ENCODE peak calls at places on chromosomes 6 and 20, in six cellular contexts. E is RPMI7951, G is DMS153, D is SJSA1, B is posterior vena cava, Y is DMS 273 treated with DMSO at 0.1 percent for 48 hours. A is an unnamed sample.

GRCh38 chr6:155528982-155529453 is 73.4 kb upstream of the NOX3 start:
- DNase-seq in B (no peak), G (no peak), D (peak), Y (no peak), E (peak), A (no peak)

GRCh38 chr20:63337786-63338420 is 23.2 kb downstream of the CHRNA4 start:
- DNase-seq in G (no peak), B (no peak), D (no peak), Y (no peak), E (no peak), A (no peak)

GRCh38 chr6:89268776-89269175 is 46.3 kb downstream of the GABRR2 start:
- DNase-seq in D (no peak), B (no peak), Y (no peak), E (peak), G (no peak), A (no peak)

GRCh38 chr6:5113096-5113495 is 28.0 kb downstream of the PPP1R3G start:
- DNase-seq in B (no peak), E (no peak), D (no peak), G (no peak), Y (no peak), A (peak)

GRCh38 chr20:17654649-17655285 is 27.3 kb downstream of the RRBP1 start:
- DNase-seq in E (peak), D (peak), G (no peak), B (no peak), Y (no peak), A (peak)

GRCh38 chr20:36400901-36401300 is 94.8 kb downstream of the DLGAP4 start:
- DNase-seq in Y (peak), G (no peak), E (no peak), B (no peak), D (no peak), A (no peak)

GRCh38 chr6:89888871-89889270 is 5.4 kb upstream of the GJA10 start:
- DNase-seq in Y (no peak), D (no peak), G (no peak), B (no peak), E (no peak), A (no peak)

GRCh38 chr6:35236223-35236622 is 22.5 kb downstream of the SCUBE3 start:
- DNase-seq in E (no peak), Y (no peak), B (no peak), G (no peak), D (no peak), A (no peak)

GRCh38 chr6:75460636-75461035 is 33.0 kb downstream of the FILIP1 start:
- DNase-seq in Y (no peak), B (no peak), G (no peak), E (no peak), D (no peak), A (no peak)

GRCh38 chr6:43076928-43077809 is 1.1 kb downstream of the PTK7 start:
- DNase-seq in B (no peak), D (peak), Y (no peak), G (no peak), E (peak), A (no peak)

GRCh38 chr20:57440678-57441509 is 49.7 kb downstream of the RBM38 start:
- DNase-seq in E (no peak), D (no peak), G (no peak), B (peak), Y (peak), A (no peak)

GRCh38 chr6:120451508-120451907 is 882.8 kb downstream of the TBC1D32 start:
- DNase-seq in B (no peak), D (no peak), G (no peak), Y (no peak), E (no peak), A (no peak)

GRCh38 chr6:5398530-5398929 is 137.2 kb downstream of the FARS2 start:
- DNase-seq in G (no peak), E (peak), B (no peak), D (peak), Y (no peak), A (no peak)

GRCh38 chr6:158071121-158072082 is 89.7 kb downstream of the SYNJ2 start:
- DNase-seq in D (no peak), Y (no peak), G (no peak), E (no peak), B (peak), A (no peak)

GRCh38 chr20:3652646-3653596 is 10.3 kb downstream of the GFRA4 start:
- DNase-seq in Y (no peak), D (no peak), G (no peak), B (peak), E (no peak), A (peak)

GRCh38 chr20:62133864-62134263 is 9.3 kb downstream of the PSMA7 start:
- DNase-seq in B (no peak), G (no peak), E (no peak), Y (no peak), D (no peak), A (no peak)

GRCh38 chr6:135880066-135880972 is 28.8 kb downstream of the PDE7B start:
- DNase-seq in B (no peak), Y (no peak), D (peak), G (no peak), E (peak), A (no peak)

GRCh38 chr20:4581838-4582237 is 139.9 kb upstream of the PRND start:
- DNase-seq in G (no peak), E (no peak), B (no peak), Y (no peak), D (no peak), A (no peak)

GRCh38 chr20:48879609-48880008 is 41.9 kb upstream of the ARFGEF2 start:
- DNase-seq in B (no peak), D (no peak), G (no peak), E (no peak), Y (no peak), A (no peak)

GRCh38 chr6:144415014-144415413 is 129.9 kb downstream of the UTRN start:
- DNase-seq in E (peak), D (peak), G (peak), Y (no peak), B (no peak), A (no peak)

GRCh38 chr20:47544852-47545251 is 43.2 kb downstream of the NCOA3 start:
- DNase-seq in D (no peak), B (no peak), E (no peak), Y (no peak), G (no peak), A (no peak)

GRCh38 chr6:53725791-53726575 is 60.4 kb upstream of the KLHL31 start:
- DNase-seq in G (peak), E (peak), D (peak), Y (peak), B (peak), A (no peak)

GRCh38 chr20:32523613-32524218 is 61.4 kb downstream of the NOL4L start:
- DNase-seq in E (peak), B (peak), G (no peak), D (no peak), Y (no peak), A (no peak)

GRCh38 chr6:157597461-157598312 is 216.7 kb downstream of the ZDHHC14 start:
- DNase-seq in G (peak), B (peak), E (peak), Y (no peak), D (peak), A (peak)

GRCh38 chr6:52517502-52518278 is 59.2 kb downstream of the TRAM2 start:
- DNase-seq in B (peak), G (no peak), E (peak), Y (peak), D (peak), A (no peak)

GRCh38 chr6:4185419-4185818 is 50.0 kb upstream of the ECI2 start:
- DNase-seq in Y (no peak), D (no peak), E (no peak), G (no peak), B (no peak), A (no peak)

GRCh38 chr20:44714701-44715494 is at the start of gene CCN5:
- DNase-seq in E (peak), Y (peak), D (peak), G (peak), B (peak), A (peak)